ENCODE peak calls at places on chromosome 3, in seven cellular contexts. R is OCI-LY7, M is mammary epithelial cell, B is neural progenitor cell, P is keratinocyte, V is astrocyte, I is fibroblast of lung. N is an unnamed sample. For H3K9me3, the result is how much of the 10 kb centered on the place peaks cover.

GRCh38 chr3:114867359-114867758 is 279.7 kb downstream of the ZBTB20 start:
- DNase-seq in P (no peak), I (no peak), M (no peak), R (no peak), V (no peak), B (no peak), N (no peak)

GRCh38 chr3:171374661-171375285 is 85.4 kb downstream of the TNIK start:
- DNase-seq in B (no peak), V (peak), I (peak), M (peak), P (no peak), R (no peak), N (no peak)

GRCh38 chr3:185042357-185042756 is 110.5 kb downstream of the C3orf70 start:
- DNase-seq in P (no peak), I (peak), R (no peak), V (peak), B (no peak), M (no peak), N (peak)

GRCh38 chr3:152399374-152399773 is 130.6 kb downstream of the MBNL1 start:
- DNase-seq in I (peak), V (peak), B (no peak), R (no peak), P (no peak), M (peak), N (no peak)

GRCh38 chr3:38114052-38114874 is 22.7 kb downstream of the ACAA1 start:
- DNase-seq in V (no peak), B (no peak), R (no peak), P (no peak), M (no peak), I (no peak), N (no peak)

GRCh38 chr3:177488740-177489139 is 291.5 kb upstream of the TBL1XR1 start:
- DNase-seq in R (no peak), P (no peak), V (peak), I (peak), B (no peak), M (no peak), N (no peak)

GRCh38 chr3:129794319-129795201 is 99.0 kb downstream of the TMCC1 start:
- DNase-seq in P (peak), B (peak), V (peak), I (peak), M (peak), R (peak), N (peak)

GRCh38 chr3:27659279-27660021 is 62.7 kb downstream of the EOMES start:
- DNase-seq in M (peak), I (peak), B (peak), P (no peak), V (no peak), R (peak), N (peak)

GRCh38 chr3:111904376-111905241 is 45.5 kb downstream of the PHLDB2 start:
- DNase-seq in V (peak), M (peak), B (no peak), R (no peak), P (peak), I (peak), N (no peak)

GRCh38 chr3:141421639-141422319 is 53.5 kb downstream of the ZBTB38 start:
- DNase-seq in B (no peak), M (no peak), V (peak), I (peak), P (no peak), R (no peak), N (peak)

GRCh38 chr3:54703906-54704305 is 224.0 kb downstream of the LRTM1 start:
- DNase-seq in M (no peak), I (no peak), V (no peak), R (no peak), B (no peak), P (no peak), N (no peak)

GRCh38 chr3:69499899-69500316 is 114.0 kb upstream of the FRMD4B start:
- DNase-seq in V (no peak), R (no peak), B (no peak), P (no peak), M (no peak), I (no peak), N (no peak)

GRCh38 chr3:34683851-34684250 is 885.4 kb downstream of the PDCD6IP start:
- DNase-seq in V (peak), R (peak), M (peak), I (peak), B (peak), P (no peak), N (peak)

GRCh38 chr3:4742359-4742758 is 236.9 kb upstream of the BHLHE40 start:
- DNase-seq in B (no peak), P (no peak), M (no peak), I (peak), V (peak), R (no peak), N (no peak)

GRCh38 chr3:71585891-71586809 is 2.6 kb upstream of the FOXP1 start:
- DNase-seq in P (no peak), R (peak), B (peak), M (no peak), I (peak), V (peak), N (no peak)

GRCh38 chr3:187783098-187783497 is 37.8 kb upstream of the BCL6 start:
- DNase-seq in V (peak), P (no peak), I (peak), B (no peak), R (no peak), M (peak), N (peak)

GRCh38 chr3:123660900-123661299 is 76.0 kb upstream of the HACD2 start:
- DNase-seq in M (peak), B (no peak), R (no peak), V (peak), I (peak), P (no peak), N (peak)

GRCh38 chr3:171026584-171027293 is at the start of gene SLC2A2:
- DNase-seq in I (no peak), B (no peak), V (no peak), M (no peak), P (no peak), R (no peak), N (no peak)

GRCh38 chr3:111246967-111247760 is 175.5 kb downstream of the NECTIN3 start:
- DNase-seq in M (peak), R (no peak), I (peak), P (no peak), V (peak), B (no peak), N (peak)

GRCh38 chr3:156764761-156765160 is 61.4 kb upstream of the LEKR1 start:
- DNase-seq in R (no peak), M (peak), B (no peak), P (no peak), I (peak), V (peak), N (no peak)

GRCh38 chr3:76826915-76827314 is 213.0 kb upstream of the ROBO2 start:
- DNase-seq in V (no peak), M (no peak), P (no peak), R (no peak), B (no peak), I (no peak), N (no peak)

GRCh38 chr3:44090036-44090435 is 151.7 kb upstream of the TOPAZ1 start:
- DNase-seq in B (no peak), V (no peak), R (no peak), I (no peak), P (no peak), M (no peak), N (no peak)
- H3K4me2 ChIP-seq in B (no peak), V (no peak), R (no peak), I (no peak), P (no peak), M (peak), N (no peak)

DNA sequence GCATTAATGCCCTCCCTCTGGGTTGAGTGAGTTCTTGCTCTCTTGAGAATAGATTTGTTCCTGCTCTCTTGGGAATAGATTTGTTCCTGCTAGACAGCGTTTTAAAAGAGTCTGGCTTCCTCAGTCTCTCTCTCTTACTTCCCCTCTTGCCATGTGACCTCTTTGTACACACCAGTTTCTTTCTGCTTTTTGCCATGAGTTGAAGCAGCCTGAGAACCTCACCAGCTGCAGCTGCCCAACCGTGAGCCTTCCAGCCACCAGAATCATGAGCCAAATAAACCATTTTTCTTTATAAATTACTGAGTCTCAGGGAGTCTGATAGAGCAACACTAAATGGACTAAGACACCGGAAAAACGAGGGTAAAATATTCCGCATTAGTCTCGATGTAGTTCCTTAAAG is 253.6 kb downstream of the CNTN6 start:
- DNase-seq in P (no peak), M (no peak), V (no peak), R (no peak), I (no peak), B (no peak), N (no peak)
- H3K9me3 ChIP-seq in P (under half), M (under half), V (under half), R (under half), I (under half), B (under half), N (under half)

GRCh38 chr3:126438746-126439145 is 36.9 kb downstream of the ZXDC start:
- DNase-seq in P (no peak), M (no peak), B (no peak), I (no peak), R (no peak), V (no peak), N (no peak)

GRCh38 chr3:126440709-126440995 is 35.0 kb downstream of the ZXDC start:
- DNase-seq in R (no peak), B (no peak), I (no peak), P (no peak), V (no peak), M (no peak), N (no peak)

GRCh38 chr3:126439346-126439967 is 36.2 kb downstream of the ZXDC start:
- DNase-seq in R (no peak), I (no peak), V (no peak), B (no peak), M (no peak), P (no peak), N (no peak)

GRCh38 chr3:126441256-126441880 is 34.3 kb downstream of the ZXDC start:
- DNase-seq in I (no peak), B (no peak), V (no peak), M (no peak), P (no peak), R (no peak), N (no peak)

GRCh38 chr3:126439968-126440708 is 35.6 kb downstream of the ZXDC start:
- DNase-seq in M (no peak), B (peak), V (no peak), P (no peak), R (no peak), I (no peak), N (no peak)
- H2AFZ ChIP-seq in M (no peak), B (no peak), V (no peak), P (no peak), R (no peak), I (no peak), N (no peak)

DNA sequence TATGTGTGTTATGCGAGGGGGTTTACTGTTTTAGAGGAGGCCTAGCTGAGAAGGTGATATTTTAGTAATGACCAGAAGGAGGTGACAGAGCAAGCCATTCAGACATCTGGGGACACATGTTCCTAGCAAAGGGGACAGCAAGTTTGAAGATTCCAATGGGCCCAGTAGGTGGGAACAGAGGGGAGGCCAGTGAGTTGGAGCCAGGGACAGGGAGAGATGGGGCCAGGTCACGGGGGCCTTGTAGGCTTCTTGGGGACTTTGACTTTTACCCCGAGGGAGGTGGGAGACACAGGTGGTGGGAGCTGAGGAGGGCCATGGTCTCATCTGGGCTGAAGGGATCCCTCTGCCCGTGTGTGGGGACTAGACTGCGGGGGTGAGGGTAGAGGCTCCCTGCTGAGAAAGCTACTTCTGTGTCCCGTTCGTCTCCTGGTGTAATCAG is 72.5 kb downstream of the MGLL start:
- DNase-seq in I (no peak), M (no peak), P (no peak), R (peak), B (no peak), V (no peak), N (no peak)
- H3K4me2 ChIP-seq in I (no peak), M (no peak), P (no peak), R (peak), B (no peak), V (peak), N (peak)

DNA sequence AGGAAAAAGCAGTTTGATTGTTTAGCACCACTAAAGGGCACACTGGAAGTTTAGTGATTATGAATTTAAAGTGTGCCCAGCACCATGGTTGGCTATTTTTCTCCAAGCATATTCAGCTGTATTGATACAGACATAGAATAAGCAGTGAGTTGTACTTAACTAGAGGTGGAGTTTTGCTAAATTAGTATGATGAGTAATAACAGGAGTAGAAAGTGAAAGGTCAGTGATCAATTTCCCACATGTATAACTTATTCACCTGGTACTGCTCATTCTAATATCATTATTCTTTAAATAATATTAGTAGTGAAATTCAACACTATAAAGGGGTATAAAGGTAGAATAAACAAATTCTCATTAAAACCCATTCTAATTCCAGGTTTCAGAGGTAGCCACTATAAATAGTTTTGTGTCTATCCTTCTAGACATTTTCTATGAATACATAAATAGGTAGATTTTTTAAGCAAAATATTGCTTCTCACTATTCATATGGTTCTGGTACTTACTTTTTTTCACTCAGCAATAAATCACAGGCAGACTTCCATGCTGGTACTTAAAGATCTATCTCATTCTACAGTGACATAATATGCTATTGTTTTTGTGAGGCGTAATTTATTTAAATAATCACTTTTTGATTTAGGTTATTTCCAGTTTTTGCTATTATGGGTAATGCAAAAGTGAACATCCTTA is 732.9 kb downstream of the VGLL3 start:
- DNase-seq in P (no peak), B (no peak), I (no peak), V (no peak), M (no peak), R (no peak), N (no peak)
- H3K9me3 ChIP-seq in P (under half), B (under half), I (under half), V (under half), M (under half), R (under half), N (under half)

DNA sequence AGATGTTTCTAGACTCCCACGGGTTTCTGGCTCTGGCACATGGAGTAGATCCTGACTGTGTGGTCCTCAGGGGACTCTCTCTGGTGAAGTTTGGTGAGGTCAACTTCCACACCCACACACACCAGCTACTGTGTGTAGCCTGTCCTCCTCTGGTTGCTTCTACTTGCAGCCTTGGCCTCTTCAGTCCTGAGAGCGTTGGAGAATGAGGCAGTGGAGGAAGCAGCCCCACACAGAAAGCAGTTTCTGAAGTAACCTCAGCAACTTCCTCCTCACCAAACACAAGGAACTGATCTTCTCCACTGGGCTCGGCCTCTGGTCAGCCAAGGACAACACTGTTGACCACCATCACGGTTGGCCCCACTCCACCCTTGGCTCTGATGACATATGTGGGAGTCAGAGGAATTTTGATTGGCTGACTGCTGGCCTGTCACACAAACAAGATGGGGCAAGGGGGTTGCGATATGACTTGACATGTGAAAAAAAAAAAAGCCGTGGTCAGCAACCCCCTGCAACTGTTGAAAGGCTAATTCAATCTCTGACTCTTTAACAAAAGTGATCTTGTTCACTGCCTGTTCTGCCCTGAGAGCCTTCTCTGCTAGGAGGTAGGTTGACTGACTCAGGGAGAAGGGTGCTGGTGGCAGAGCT is 19.6 kb downstream of the CD86 start:
- DNase-seq in R (peak), P (no peak), B (no peak), V (no peak), M (no peak), I (no peak), N (no peak)
- H2AFZ ChIP-seq in R (peak), P (no peak), B (no peak), V (no peak), M (no peak), I (no peak), N (peak)

GRCh38 chr3:197305854-197306253 is 7.4 kb upstream of the DLG1 start:
- DNase-seq in M (peak), I (peak), B (no peak), P (no peak), V (peak), R (peak), N (no peak)

GRCh38 chr3:197309528-197310361 is 11.3 kb upstream of the DLG1 start:
- DNase-seq in R (peak), M (peak), I (peak), V (peak), B (no peak), P (no peak), N (peak)

GRCh38 chr3:197308591-197308990 is 10.2 kb upstream of the DLG1 start:
- DNase-seq in B (no peak), P (no peak), V (peak), I (peak), M (peak), R (no peak), N (no peak)

GRCh38 chr3:197303452-197303851 is 5.0 kb upstream of the DLG1 start:
- DNase-seq in M (no peak), R (no peak), I (no peak), P (no peak), V (no peak), B (no peak), N (no peak)

GRCh38 chr3:197306374-197307086 is 8.1 kb upstream of the DLG1 start:
- DNase-seq in B (no peak), M (peak), I (peak), P (peak), V (peak), R (no peak), N (no peak)
- H3K4me2 ChIP-seq in B (no peak), M (peak), I (peak), P (peak), V (peak), R (no peak), N (peak)

N was measured in osteoblast.